ENCODE peak calls at places on chromosomes 1 and 21, in six cellular contexts. A, Y, D, Z, P and U are unnamed samples.

GRCh38 chr1:198577444-198577843 is 37.0 kb upstream of the ATP6V1G3 start:
- DNase-seq in A (no peak), Y (no peak), Z (no peak), D (no peak), P (no peak), U (peak)

GRCh38 chr1:204127597-204128242 is 24.1 kb downstream of the ETNK2 start:
- DNase-seq in Y (peak), A (peak), P (peak), D (peak), Z (peak), U (peak)

GRCh38 chr21:39712976-39713375 is 32.0 kb upstream of the IGSF5 start:
- DNase-seq in Y (no peak), Z (no peak), D (no peak), P (no peak), A (no peak), U (no peak)

GRCh38 chr21:40383951-40384350 is 463.0 kb downstream of the DSCAM start:
- DNase-seq in D (no peak), Y (no peak), P (no peak), A (no peak), Z (no peak), U (no peak)

GRCh38 chr1:228827026-228827425 is 91.7 kb downstream of the RHOU start:
- DNase-seq in A (no peak), Y (no peak), P (no peak), D (no peak), Z (no peak), U (peak)

GRCh38 chr1:5615076-5615475 is 377.1 kb downstream of the NPHP4 start:
- DNase-seq in A (no peak), Z (no peak), Y (no peak), P (no peak), D (no peak), U (no peak)

GRCh38 chr21:42200906-42201614 is 17.9 kb upstream of the ABCG1 start:
- DNase-seq in A (no peak), Y (no peak), P (no peak), D (no peak), Z (no peak), U (no peak)

GRCh38 chr1:58773406-58773840 is 10.4 kb downstream of the JUN start:
- DNase-seq in Z (peak), D (peak), Y (peak), A (peak), P (peak), U (peak)

GRCh38 chr21:36127977-36128376 is 6.9 kb upstream of the CBR3 start:
- DNase-seq in D (no peak), Z (no peak), P (peak), Y (no peak), A (no peak), U (no peak)

GRCh38 chr1:196660912-196661311 is 9.1 kb downstream of the CFH start:
- DNase-seq in Z (peak), P (no peak), A (peak), D (no peak), Y (no peak), U (peak)

GRCh38 chr1:118075116-118075515 is 109.9 kb downstream of the SPAG17 start:
- DNase-seq in Z (no peak), A (no peak), D (no peak), P (no peak), Y (no peak), U (peak)

GRCh38 chr1:3551711-3552110 is 59.6 kb downstream of the MEGF6 start:
- DNase-seq in D (no peak), Y (no peak), P (no peak), Z (no peak), A (no peak), U (no peak)
- TF ChIP-seq CTCF in D (no peak), Y (no peak), P (no peak), Z (no peak), A (no peak), U (no peak)

GRCh38 chr1:202578001-202578500 is 132.2 kb downstream of the SYT2 start:
- DNase-seq in Y (no peak), P (no peak), D (no peak), A (no peak), Z (no peak), U (peak)
- H3K4me3 ChIP-seq in Y (no peak), P (no peak), D (no peak), A (no peak), Z (no peak), U (no peak)

GRCh38 chr1:167617950-167618269 is 12.1 kb upstream of the RCSD1 start:
- DNase-seq in Z (no peak), A (no peak), Y (no peak), D (no peak), P (no peak), U (no peak)
- TF ChIP-seq CTCF in Z (no peak), A (no peak), Y (no peak), D (no peak), P (no peak), U (no peak)

GRCh38 chr1:203095061-203095690 is 9.4 kb upstream of the MYOG start:
- DNase-seq in Z (no peak), P (no peak), D (no peak), A (no peak), Y (no peak), U (no peak)

GRCh38 chr1:203096566-203096965 is 10.8 kb upstream of the MYOG start:
- DNase-seq in A (no peak), Z (no peak), Y (no peak), D (no peak), P (no peak), U (no peak)

GRCh38 chr1:203099760-203100159 is 13.9 kb upstream of the MYOG start:
- DNase-seq in Y (no peak), A (no peak), P (no peak), D (no peak), Z (no peak), U (no peak)

GRCh38 chr1:203099121-203099520 is 13.3 kb upstream of the MYOG start:
- DNase-seq in Y (no peak), D (no peak), P (no peak), Z (no peak), A (no peak), U (no peak)

DNA sequence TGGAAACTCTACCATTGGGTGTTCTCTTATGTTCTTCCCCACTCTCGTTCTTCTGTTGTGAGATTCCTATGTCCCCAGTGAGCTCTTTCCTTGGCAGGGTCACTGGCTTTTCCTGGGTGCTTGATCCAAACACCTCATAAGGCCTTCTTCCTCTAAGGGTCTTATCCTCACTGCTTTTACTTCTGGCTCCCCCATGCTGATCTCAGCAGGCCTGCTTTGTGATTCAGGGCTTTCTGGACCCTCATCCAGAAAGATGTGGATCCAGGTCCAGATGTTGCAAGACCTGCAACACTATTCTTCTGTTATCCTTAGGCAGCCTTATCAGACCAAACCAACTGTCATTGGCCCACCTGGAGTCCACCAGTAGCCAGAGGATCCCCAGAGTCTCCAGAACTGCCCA is 11.2 kb upstream of the MYOG start:
- DNase-seq in A (no peak), P (no peak), D (no peak), Y (no peak), Z (no peak), U (no peak)
- H3K4me3 ChIP-seq in A (no peak), P (no peak), D (no peak), Y (no peak), Z (no peak), U (no peak)

GRCh38 chr1:149888160-149888998 is 11.0 kb upstream of the BOLA1 start:
- DNase-seq in P (peak), D (peak), A (peak), Y (peak), Z (peak), U (peak)

GRCh38 chr1:149884433-149885363 is 14.7 kb upstream of the BOLA1 start:
- DNase-seq in Y (no peak), D (no peak), P (no peak), A (peak), Z (no peak), U (peak)

GRCh38 chr1:149885364-149886111 is 13.8 kb upstream of the BOLA1 start:
- DNase-seq in P (peak), Y (peak), D (peak), A (peak), Z (peak), U (peak)

GRCh38 chr1:149887456-149888159 is 11.8 kb upstream of the BOLA1 start:
- DNase-seq in Z (peak), Y (peak), P (peak), A (peak), D (peak), U (peak)

GRCh38 chr1:149886396-149887195 is 12.8 kb upstream of the BOLA1 start:
- DNase-seq in Y (peak), D (peak), Z (peak), A (peak), P (peak), U (peak)
- TF ChIP-seq CTCF in Y (no peak), D (no peak), Z (no peak), A (no peak), P (no peak), U (no peak)

DNA sequence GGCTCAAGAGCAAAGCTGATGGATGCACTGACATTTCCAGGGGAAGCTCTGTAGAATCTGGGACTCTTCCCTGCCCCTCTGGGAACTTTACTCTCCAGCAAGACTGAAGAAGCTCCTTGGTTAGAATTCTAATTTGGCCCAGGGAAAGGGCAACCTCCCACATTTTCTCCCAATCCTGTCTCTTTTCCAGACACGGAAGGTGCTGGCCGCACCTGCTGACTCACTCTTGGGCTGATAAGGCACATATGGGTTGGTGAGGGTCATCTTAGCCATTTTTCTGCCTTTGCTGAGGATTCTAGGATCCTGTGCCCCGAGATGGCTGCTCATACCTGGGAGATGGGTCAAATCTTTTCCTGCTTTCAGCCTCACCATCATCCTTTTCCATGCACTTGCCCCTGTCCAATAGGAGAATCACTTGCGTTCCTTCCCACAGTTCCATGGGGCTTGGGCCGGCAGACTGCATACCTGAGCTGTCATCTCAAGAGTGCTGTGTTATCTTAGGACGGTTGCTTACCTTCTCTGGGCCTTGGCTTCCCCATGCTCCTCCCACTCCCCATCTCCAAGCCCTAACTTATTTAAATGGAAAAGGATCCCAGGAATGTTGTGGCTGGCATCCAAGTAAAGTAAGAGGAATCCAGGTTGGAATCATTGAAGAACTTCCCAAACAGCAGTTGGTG is 1.3 kb downstream of the TINAGL1 start:
- DNase-seq in Z (peak), D (no peak), A (no peak), Y (no peak), P (peak), U (peak)
- H3K4me3 ChIP-seq in Z (peak), D (peak), A (peak), Y (peak), P (peak), U (peak)

DNA sequence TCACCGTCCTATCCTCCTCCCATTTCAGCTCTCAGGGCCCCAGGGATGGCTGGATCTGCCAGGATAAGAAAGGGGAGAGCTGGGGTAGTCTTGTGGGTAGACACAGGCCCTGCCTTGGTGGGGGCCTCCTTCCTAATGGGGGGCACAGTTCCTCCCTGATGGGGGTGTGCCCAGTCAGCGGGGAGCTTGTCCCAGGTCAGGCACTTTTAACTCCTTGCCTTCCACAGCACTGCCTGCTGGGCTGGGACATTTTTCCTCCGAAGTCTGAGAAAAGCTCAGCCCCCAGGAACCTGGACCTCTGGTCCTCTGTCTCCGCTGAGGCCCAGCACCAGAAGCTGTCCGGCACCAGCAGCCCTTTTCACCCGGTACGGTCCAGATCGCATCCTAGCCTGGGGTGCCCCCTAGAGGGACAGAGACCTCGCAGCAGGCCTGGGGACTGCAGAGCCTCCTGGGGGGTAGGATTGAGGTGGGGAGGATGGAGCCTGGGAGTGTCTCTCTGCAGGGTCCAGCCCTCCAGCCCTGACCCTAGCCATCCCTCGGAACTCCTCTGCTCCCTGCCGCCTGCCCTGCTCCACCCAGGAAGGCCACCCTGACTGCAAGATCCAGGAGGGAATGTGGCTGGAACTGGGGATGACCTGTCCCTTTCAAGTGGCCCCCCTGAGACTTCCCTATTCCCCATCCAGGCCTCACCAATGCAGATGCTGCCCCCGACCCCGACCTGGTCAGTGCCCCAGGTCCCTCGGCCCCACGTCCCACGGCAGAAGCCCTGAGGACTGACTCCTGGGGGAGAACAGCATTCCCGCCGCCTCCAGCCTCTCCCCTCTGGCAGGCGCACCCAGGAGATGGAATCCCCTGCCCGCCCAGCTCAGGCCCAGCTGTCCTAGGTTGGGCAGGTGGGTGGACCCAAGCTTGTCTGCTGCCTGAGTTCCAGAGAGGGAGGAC is 12.0 kb downstream of the MIIP start:
- DNase-seq in P (no peak), Z (peak), D (peak), Y (peak), A (no peak), U (peak)
- TF ChIP-seq CTCF in P (peak), Z (peak), D (peak), Y (peak), A (peak), U (peak)